ENCODE peak calls at places on chromosomes 5 and 9, in seven cellular contexts. K is thoracic aorta; U is endodermal cell; F is CD8-positive, alpha-beta memory T cell; V is CD4-positive, CD25-positive, alpha-beta regulatory T cell; R is OCI-LY7; G is neural progenitor cell. Q is an unnamed sample.

GRCh38 chr5:102229685-102230084 is 66.4 kb downstream of the SLCO4C1 start:
- DNase-seq in V (no peak), G (no peak), U (no peak), R (peak; percentile 1), K (no peak), F (no peak), Q (no peak)

GRCh38 chr9:112911736-112912135 is 21.1 kb upstream of the SLC46A2 start:
- DNase-seq in U (no peak), K (no peak), R (no peak), G (no peak), V (no peak), F (no peak), Q (no peak)

GRCh38 chr5:132867046-132867451 is 607 bp downstream of the UQCRQ start:
- DNase-seq in G (no peak), V (no peak), R (no peak), K (no peak), U (no peak), F (no peak), Q (no peak)

GRCh38 chr5:165328856-165329255 is 1823.4 kb downstream of the MAT2B start:
- DNase-seq in F (no peak), K (no peak), R (no peak), V (no peak), U (no peak), G (no peak), Q (no peak)

GRCh38 chr9:121369595-121370265 is at the start of gene STOM:
- DNase-seq in R (no peak), U (no peak), V (no peak), G (peak; percentile 23), F (peak; percentile 79), K (peak; percentile 56), Q (peak; percentile 73)

GRCh38 chr9:95087659-95088242 is 229.8 kb downstream of the FANCC start:
- DNase-seq in G (no peak), F (no peak), U (no peak), R (peak; percentile 8), K (no peak), V (no peak), Q (no peak)

GRCh38 chr5:122151640-122152039 is 22.3 kb downstream of the ZNF474 start:
- DNase-seq in F (no peak), K (no peak), R (no peak), V (no peak), U (no peak), G (no peak), Q (no peak)

GRCh38 chr5:132759114-132760042 is 12.2 kb downstream of the CCNI2 start:
- DNase-seq in G (no peak), R (no peak), F (no peak), U (peak; percentile 27), K (no peak), V (no peak), Q (no peak)

GRCh38 chr5:37930350-37930749 is 90.5 kb upstream of the GDNF start:
- DNase-seq in U (no peak), F (no peak), V (no peak), G (no peak), K (no peak), R (no peak), Q (no peak)

GRCh38 chr9:13478235-13478634 is 198.7 kb upstream of the MPDZ start:
- DNase-seq in G (no peak), V (no peak), U (no peak), R (no peak), F (no peak), K (no peak), Q (no peak)

GRCh38 chr9:115211413-115212204 is 93.7 kb upstream of the TNC start:
- DNase-seq in U (no peak), F (no peak), R (no peak), V (no peak), K (no peak), G (no peak), Q (no peak)

GRCh38 chr5:112653638-112654037 is 84.0 kb upstream of the APC start:
- DNase-seq in K (no peak), V (no peak), R (no peak), F (no peak), U (no peak), G (no peak), Q (no peak)

GRCh38 chr5:142699105-142699720 is 13.3 kb upstream of the FGF1 start:
- DNase-seq in V (peak; percentile 69), F (peak; percentile 50), R (peak; percentile 66), K (peak; percentile 66), U (peak; percentile 96), G (peak; percentile 87), Q (peak; percentile 45)

GRCh38 chr9:131618071-131618479 is 72.8 kb downstream of the PRRT1B start:
- DNase-seq in V (no peak), K (no peak), R (no peak), G (no peak), U (no peak), F (no peak), Q (no peak)

GRCh38 chr9:29212590-29213373 is 1639.5 kb upstream of the C9orf72 start:
- DNase-seq in R (no peak), F (no peak), V (no peak), U (peak; percentile 78), G (peak; percentile 72), K (no peak), Q (no peak)

GRCh38 chr5:963673-964531 is 44.7 kb upstream of the NKD2 start:
- DNase-seq in K (no peak), G (no peak), R (no peak), V (peak; percentile 50), U (no peak), F (peak; percentile 41), Q (no peak)

GRCh38 chr9:86405926-86406325 is 51.7 kb upstream of the TUT7 start:
- DNase-seq in U (peak; percentile 49), G (peak; percentile 15), V (no peak), K (no peak), R (no peak), F (no peak), Q (no peak)

GRCh38 chr9:96874947-96875459 is 20.7 kb upstream of the ZNF782 start:
- DNase-seq in U (no peak), G (no peak), F (peak; percentile 73), K (no peak), V (peak; percentile 61), R (peak; percentile 70), Q (no peak)

GRCh38 chr9:127876764-127877562 is 512 bp downstream of the AK1 start:
- DNase-seq in U (no peak), G (no peak), F (no peak), K (no peak), R (no peak), V (no peak), Q (no peak)

GRCh38 chr5:95332179-95332578 is 47.3 kb upstream of the MCTP1 start:
- DNase-seq in R (no peak), F (no peak), G (no peak), U (no peak), V (no peak), K (no peak), Q (no peak)

GRCh38 chr9:77588319-77588937 is 59.7 kb downstream of the GNA14 start:
- DNase-seq in G (peak; percentile 8), U (peak; percentile 71), F (no peak), R (no peak), K (no peak), V (no peak), Q (no peak)

GRCh38 chr5:132298305-132298704 is 4.1 kb downstream of the SLC22A4 start:
- DNase-seq in F (no peak), U (no peak), R (no peak), G (no peak), K (no peak), V (no peak), Q (no peak)

GRCh38 chr9:14271078-14271673 is 42.8 kb downstream of the NFIB start:
- DNase-seq in K (no peak), F (no peak), U (no peak), V (no peak), G (peak; percentile 43), R (no peak), Q (no peak)

GRCh38 chr5:54272746-54273145 is 37.6 kb downstream of the ARL15 start:
- DNase-seq in V (no peak), G (no peak), R (no peak), U (no peak), K (no peak), F (no peak), Q (no peak)

DNA sequence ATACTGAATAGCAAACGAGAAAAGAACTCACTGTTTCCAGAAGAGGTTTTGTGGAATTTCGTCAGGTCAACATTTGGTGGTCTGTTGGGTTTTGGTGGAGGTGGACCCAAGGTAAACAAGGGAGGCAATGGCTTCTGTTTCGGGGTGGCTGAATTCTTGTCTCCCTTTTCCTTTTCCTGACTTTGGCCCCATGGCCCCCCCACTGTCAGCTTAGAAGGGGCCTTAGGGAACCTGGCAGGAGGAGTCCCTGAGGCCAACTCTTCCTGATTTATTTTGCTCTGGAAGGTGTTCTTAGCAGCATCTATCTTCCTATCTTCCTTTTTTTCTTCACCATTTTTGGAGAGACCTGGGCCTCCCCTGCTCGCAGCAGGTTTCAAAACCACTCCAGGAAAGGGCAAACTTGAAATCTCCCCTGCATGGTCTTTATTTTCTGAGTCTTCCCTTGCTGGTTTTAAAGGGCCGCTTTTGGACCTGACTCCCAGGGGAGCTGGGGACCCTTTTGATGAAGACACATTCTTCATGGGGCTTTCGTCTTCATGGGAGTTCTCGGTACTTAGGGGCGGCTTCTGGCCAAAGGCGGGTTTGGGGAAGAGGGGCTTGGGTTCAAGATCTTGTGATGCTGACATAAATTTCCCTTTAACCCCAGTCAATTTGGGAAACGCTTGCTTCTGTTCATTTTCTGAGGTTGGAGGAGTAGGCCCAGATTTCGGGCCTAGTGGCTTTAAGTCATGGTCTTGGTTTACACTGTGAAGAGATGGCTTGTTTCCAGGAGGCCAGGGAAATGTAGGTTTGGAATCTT is 17.4 kb downstream of the FYB1 start:
- DNase-seq in G (no peak), F (no peak), R (no peak), K (no peak), V (no peak), U (no peak), Q (no peak)
- H3K27ac ChIP-seq in G (no peak overlapping the region), F (peak overlapping the region; percentile 74), R (no peak overlapping the region), K (no peak overlapping the region), V (peak overlapping the region; percentile 84), U (no peak overlapping the region), Q (no peak overlapping the region)

GRCh38 chr5:157541452-157542118 is 34.0 kb downstream of the ADAM19 start:
- DNase-seq in K (no peak), R (peak; percentile 13), U (no peak), V (peak; percentile 22), G (no peak), F (peak; percentile 15), Q (no peak)
- H3K27ac ChIP-seq in K (peak overlapping the region; percentile 38), R (peak overlapping the region; percentile 2), U (peak overlapping the region; percentile 25), V (peak overlapping the region; percentile 88), G (peak overlapping the region; percentile 64), F (peak overlapping the region; percentile 62), Q (peak overlapping the region; percentile 54)

GRCh38 chr9:36190388-36191289 is at the start of gene CLTA:
- DNase-seq in R (peak; percentile 99), F (peak; percentile 95), U (peak; percentile 99), V (peak; percentile 97), K (peak; percentile 94), G (peak; percentile 98), Q (peak; percentile 98)
- H3K27ac ChIP-seq in R (peak within 1 kb of the TSS; percentile 73), F (peak within 1 kb of the TSS; percentile 90), U (peak within 1 kb of the TSS; percentile 30), V (peak within 1 kb of the TSS; percentile 91), K (peak within 1 kb of the TSS; percentile 95), G (peak within 1 kb of the TSS; percentile 59), Q (peak within 1 kb of the TSS; percentile 95)

GRCh38 chr5:148967783-148968182 is 95.1 kb downstream of the SH3TC2 start:
- DNase-seq in R (no peak), U (peak; percentile 25), F (no peak), G (no peak), K (no peak), V (no peak), Q (no peak)
- H3K27ac ChIP-seq in R (no peak overlapping the region), U (no peak overlapping the region), F (no peak overlapping the region), G (no peak overlapping the region), K (peak overlapping the region; percentile 81), V (no peak overlapping the region), Q (peak overlapping the region; percentile 70)

Q was measured in ascending aorta.